ENCODE peak calls at places on chromosomes 3 and 15, in ten cellular contexts. One of them, this sample, is unnamed. For H3K36me3, the result is how much of the 10 kb centered on the place peaks cover.

GRCh38 chr3:23800731-23801130 is 5.0 kb upstream of the UBE2E1 start:
- DNase-seq in CD8-positive, alpha-beta T cell: no peak
- DNase-seq in sigmoid colon: no peak
- DNase-seq in heart left ventricle: no peak
- DNase-seq in ovary: no peak
- DNase-seq in cardiac muscle cell: no peak
- DNase-seq in uterus: no peak
- DNase-seq in mammary epithelial cell: no peak
- DNase-seq in breast epithelium: no peak
- DNase-seq in transverse colon: no peak
- DNase-seq in this sample: no peak

GRCh38 chr3:190481779-190482178 is 32.1 kb upstream of the TMEM207 start:
- DNase-seq in transverse colon: no peak
- DNase-seq in mammary epithelial cell: no peak
- DNase-seq in ovary: no peak
- DNase-seq in heart left ventricle: no peak
- DNase-seq in uterus: no peak
- DNase-seq in breast epithelium: no peak
- DNase-seq in sigmoid colon: no peak
- DNase-seq in CD8-positive, alpha-beta T cell: no peak
- DNase-seq in cardiac muscle cell: no peak
- DNase-seq in this sample: no peak

GRCh38 chr15:85707519-85708338 is 87.0 kb downstream of the KLHL25 start:
- DNase-seq in cardiac muscle cell: peak
- DNase-seq in transverse colon: no peak
- DNase-seq in CD8-positive, alpha-beta T cell: no peak
- DNase-seq in sigmoid colon: no peak
- DNase-seq in uterus: no peak
- DNase-seq in mammary epithelial cell: no peak
- DNase-seq in ovary: no peak
- DNase-seq in breast epithelium: no peak
- DNase-seq in heart left ventricle: no peak
- DNase-seq in this sample: no peak

GRCh38 chr15:47717036-47717611 is at the start of gene SEMA6D:
- DNase-seq in heart left ventricle: peak
- DNase-seq in uterus: peak
- DNase-seq in CD8-positive, alpha-beta T cell: no peak
- DNase-seq in transverse colon: peak
- DNase-seq in breast epithelium: peak
- DNase-seq in cardiac muscle cell: peak
- DNase-seq in ovary: peak
- DNase-seq in sigmoid colon: peak
- DNase-seq in mammary epithelial cell: peak
- DNase-seq in this sample: peak

GRCh38 chr3:66497982-66498671 is 2.7 kb downstream of the LRIG1 start:
- DNase-seq in mammary epithelial cell: no peak
- DNase-seq in breast epithelium: no peak
- DNase-seq in ovary: no peak
- DNase-seq in cardiac muscle cell: no peak
- DNase-seq in CD8-positive, alpha-beta T cell: no peak
- DNase-seq in sigmoid colon: no peak
- DNase-seq in uterus: no peak
- DNase-seq in transverse colon: no peak
- DNase-seq in heart left ventricle: no peak
- DNase-seq in this sample: no peak

GRCh38 chr15:59550520-59550919 is 61.1 kb upstream of the GCNT3 start:
- DNase-seq in cardiac muscle cell: no peak
- DNase-seq in mammary epithelial cell: no peak
- DNase-seq in sigmoid colon: peak
- DNase-seq in CD8-positive, alpha-beta T cell: no peak
- DNase-seq in transverse colon: no peak
- DNase-seq in breast epithelium: no peak
- DNase-seq in uterus: no peak
- DNase-seq in heart left ventricle: no peak
- DNase-seq in ovary: no peak
- DNase-seq in this sample: no peak

GRCh38 chr3:66041116-66041515 is 2.4 kb upstream of the MAGI1 start:
- DNase-seq in uterus: no peak
- DNase-seq in cardiac muscle cell: no peak
- DNase-seq in heart left ventricle: no peak
- DNase-seq in ovary: no peak
- DNase-seq in CD8-positive, alpha-beta T cell: no peak
- DNase-seq in sigmoid colon: no peak
- DNase-seq in transverse colon: no peak
- DNase-seq in breast epithelium: no peak
- DNase-seq in mammary epithelial cell: no peak
- DNase-seq in this sample: no peak

GRCh38 chr15:60326824-60327654 is 70.7 kb downstream of the ANXA2 start:
- DNase-seq in uterus: no peak
- DNase-seq in cardiac muscle cell: peak
- DNase-seq in transverse colon: no peak
- DNase-seq in sigmoid colon: no peak
- DNase-seq in breast epithelium: no peak
- DNase-seq in ovary: no peak
- DNase-seq in CD8-positive, alpha-beta T cell: peak
- DNase-seq in heart left ventricle: no peak
- DNase-seq in mammary epithelial cell: peak
- DNase-seq in this sample: peak

GRCh38 chr15:99124641-99125040 is 19.8 kb downstream of the SYNM start:
- DNase-seq in sigmoid colon: peak
- DNase-seq in ovary: no peak
- DNase-seq in breast epithelium: no peak
- DNase-seq in uterus: no peak
- DNase-seq in transverse colon: no peak
- DNase-seq in CD8-positive, alpha-beta T cell: no peak
- DNase-seq in cardiac muscle cell: no peak
- DNase-seq in mammary epithelial cell: no peak
- DNase-seq in heart left ventricle: no peak
- DNase-seq in this sample: no peak

GRCh38 chr15:52651868-52652267 is 27.3 kb downstream of the ATOSA start:
- DNase-seq in uterus: peak
- DNase-seq in sigmoid colon: peak
- DNase-seq in transverse colon: peak
- DNase-seq in breast epithelium: no peak
- DNase-seq in heart left ventricle: peak
- DNase-seq in CD8-positive, alpha-beta T cell: peak
- DNase-seq in cardiac muscle cell: peak
- DNase-seq in ovary: peak
- DNase-seq in mammary epithelial cell: peak
- DNase-seq in this sample: peak

GRCh38 chr3:29346828-29347227 is 66.0 kb downstream of the RBMS3 start:
- DNase-seq in heart left ventricle: no peak
- DNase-seq in ovary: no peak
- DNase-seq in sigmoid colon: no peak
- DNase-seq in mammary epithelial cell: no peak
- DNase-seq in transverse colon: no peak
- DNase-seq in uterus: no peak
- DNase-seq in CD8-positive, alpha-beta T cell: no peak
- DNase-seq in cardiac muscle cell: no peak
- DNase-seq in breast epithelium: no peak
- DNase-seq in this sample: no peak

GRCh38 chr3:37926611-37927010 is 64.0 kb upstream of the VILL start:
- DNase-seq in uterus: no peak
- DNase-seq in ovary: no peak
- DNase-seq in transverse colon: no peak
- DNase-seq in mammary epithelial cell: no peak
- DNase-seq in CD8-positive, alpha-beta T cell: no peak
- DNase-seq in sigmoid colon: no peak
- DNase-seq in breast epithelium: no peak
- DNase-seq in cardiac muscle cell: no peak
- DNase-seq in heart left ventricle: no peak
- DNase-seq in this sample: no peak

GRCh38 chr3:138923531-138923994 is 23.4 kb downstream of the FOXL2 start:
- DNase-seq in CD8-positive, alpha-beta T cell: peak
- DNase-seq in sigmoid colon: peak
- DNase-seq in cardiac muscle cell: peak
- DNase-seq in uterus: peak
- DNase-seq in heart left ventricle: peak
- DNase-seq in ovary: peak
- DNase-seq in mammary epithelial cell: peak
- DNase-seq in transverse colon: peak
- DNase-seq in breast epithelium: peak
- DNase-seq in this sample: peak

DNA sequence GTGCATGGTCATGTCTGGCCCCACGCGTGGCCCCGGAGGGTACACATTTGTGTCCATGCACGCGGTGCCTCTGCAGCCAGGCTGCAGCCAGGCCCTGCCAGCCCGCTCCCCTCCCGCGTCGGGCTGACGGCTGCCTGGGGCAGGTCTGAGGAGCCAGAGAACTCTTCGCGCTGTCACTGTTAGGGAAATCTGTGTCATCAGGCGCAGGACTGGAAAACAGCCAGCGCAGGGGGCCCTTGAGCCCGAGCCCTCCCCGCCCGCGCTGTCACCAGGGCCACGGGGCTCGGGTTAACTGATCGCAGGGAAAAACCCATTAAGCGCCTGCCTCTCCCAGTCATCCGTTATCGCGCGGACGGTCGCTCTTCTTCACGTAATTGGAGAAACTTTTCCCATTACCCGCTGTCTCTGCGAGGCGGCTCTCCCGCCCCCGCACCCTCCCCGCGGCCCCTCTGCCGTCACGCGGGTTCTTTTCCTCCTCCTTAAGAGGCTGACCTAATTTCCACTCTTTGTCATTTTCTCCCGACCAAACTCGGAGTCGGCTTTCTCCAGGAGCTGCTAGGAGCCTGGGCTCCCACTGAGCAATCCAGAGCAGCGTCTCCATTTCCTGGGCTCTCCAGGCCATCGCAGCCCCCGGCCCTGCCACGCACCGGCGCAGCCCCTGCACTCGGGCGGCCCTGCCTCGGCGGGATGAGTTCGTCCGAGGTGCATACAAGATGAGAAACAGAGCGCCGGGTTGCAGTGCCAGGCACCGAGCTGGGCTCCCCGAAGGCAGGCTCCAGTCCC is 57.5 kb upstream of the PRR23E start:
- DNase-seq in breast epithelium: no peak
- DNase-seq in heart left ventricle: peak
- DNase-seq in mammary epithelial cell: no peak
- DNase-seq in transverse colon: no peak
- DNase-seq in ovary: no peak
- DNase-seq in CD8-positive, alpha-beta T cell: no peak
- DNase-seq in sigmoid colon: no peak
- DNase-seq in uterus: peak
- DNase-seq in cardiac muscle cell: peak
- DNase-seq in this sample: peak
- H3K4me3 ChIP-seq in breast epithelium: peak
- H3K4me3 ChIP-seq in heart left ventricle: peak
- H3K4me3 ChIP-seq in mammary epithelial cell: no peak
- H3K4me3 ChIP-seq in transverse colon: peak
- H3K4me3 ChIP-seq in ovary: peak
- H3K4me3 ChIP-seq in CD8-positive, alpha-beta T cell: no peak
- H3K4me3 ChIP-seq in sigmoid colon: peak
- H3K4me3 ChIP-seq in uterus: peak
- H3K4me3 ChIP-seq in cardiac muscle cell: peak
- H3K4me3 ChIP-seq in this sample: peak

DNA sequence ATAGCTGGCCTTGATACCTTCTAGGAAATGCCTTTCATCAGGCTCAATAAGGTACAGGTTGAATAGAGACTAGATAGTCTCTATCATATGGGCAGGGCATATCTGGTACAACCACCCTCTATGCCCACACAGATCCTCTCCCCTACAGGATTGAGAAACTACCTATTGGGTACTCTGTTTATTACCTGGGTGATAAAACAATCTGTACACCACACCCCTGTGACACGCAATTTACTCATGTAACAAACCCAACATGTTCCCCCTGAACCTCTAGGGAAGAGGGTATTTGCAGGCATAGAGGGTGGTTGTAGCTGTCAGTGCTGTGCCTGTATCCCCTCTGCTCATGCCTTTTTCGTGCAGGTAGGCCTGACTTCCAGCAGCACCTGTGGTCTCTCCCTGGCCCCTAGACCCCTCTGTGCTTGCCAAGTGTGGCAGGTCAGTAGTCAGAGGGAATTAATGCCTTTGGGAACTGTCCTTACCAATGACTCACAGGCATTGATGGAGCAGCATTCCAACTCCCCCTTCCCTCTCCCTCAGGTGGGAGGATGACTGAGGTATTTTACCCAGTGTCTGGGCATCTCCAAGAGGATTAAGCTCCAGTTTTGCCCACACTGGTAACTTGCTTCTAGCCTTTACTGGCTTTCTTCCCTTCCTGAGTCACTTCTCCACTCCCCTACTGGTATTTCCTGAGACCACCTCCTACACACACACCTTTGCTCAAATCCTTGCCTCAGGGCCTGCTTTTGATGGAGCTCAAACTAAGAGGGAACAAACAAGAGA is 18.3 kb downstream of the CLSTN2 start:
- DNase-seq in uterus: no peak
- DNase-seq in ovary: no peak
- DNase-seq in heart left ventricle: no peak
- DNase-seq in mammary epithelial cell: peak
- DNase-seq in breast epithelium: no peak
- DNase-seq in CD8-positive, alpha-beta T cell: no peak
- DNase-seq in cardiac muscle cell: no peak
- DNase-seq in sigmoid colon: no peak
- DNase-seq in transverse colon: no peak
- DNase-seq in this sample: no peak
- H3K36me3 ChIP-seq in uterus: under half
- H3K36me3 ChIP-seq in ovary: under half
- H3K36me3 ChIP-seq in heart left ventricle: under half
- H3K36me3 ChIP-seq in mammary epithelial cell: under half
- H3K36me3 ChIP-seq in breast epithelium: under half
- H3K36me3 ChIP-seq in CD8-positive, alpha-beta T cell: under half
- H3K36me3 ChIP-seq in cardiac muscle cell: under half
- H3K36me3 ChIP-seq in sigmoid colon: under half
- H3K36me3 ChIP-seq in transverse colon: under half
- H3K36me3 ChIP-seq in this sample: under half

DNA sequence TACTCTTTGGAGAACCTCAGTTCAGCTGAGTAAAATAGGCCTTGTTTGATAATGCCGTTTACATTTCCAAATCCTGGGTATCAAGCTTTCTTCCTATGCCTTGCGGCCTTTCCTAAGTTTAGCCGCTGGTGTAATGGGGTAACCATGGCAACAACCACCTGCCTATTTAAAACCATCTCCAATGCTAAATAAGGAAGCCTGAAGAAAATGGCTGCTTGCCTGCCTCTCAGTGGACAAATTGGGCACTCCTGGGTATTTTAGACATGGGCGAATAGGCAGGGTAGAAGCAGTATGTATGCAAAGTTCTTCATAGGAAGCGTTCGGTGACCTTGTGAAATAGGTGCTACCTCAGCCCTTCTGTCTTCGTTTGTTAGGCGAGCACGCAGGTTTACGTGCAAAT is 122.7 kb downstream of the DGKG start:
- DNase-seq in breast epithelium: no peak
- DNase-seq in uterus: no peak
- DNase-seq in cardiac muscle cell: peak
- DNase-seq in transverse colon: no peak
- DNase-seq in CD8-positive, alpha-beta T cell: no peak
- DNase-seq in heart left ventricle: no peak
- DNase-seq in sigmoid colon: no peak
- DNase-seq in ovary: no peak
- DNase-seq in mammary epithelial cell: no peak
- DNase-seq in this sample: peak
- TF ChIP-seq CTCF in breast epithelium: no peak
- TF ChIP-seq CTCF in uterus: no peak
- TF ChIP-seq CTCF in cardiac muscle cell: no peak
- TF ChIP-seq CTCF in transverse colon: no peak
- TF ChIP-seq CTCF in CD8-positive, alpha-beta T cell: no peak
- TF ChIP-seq CTCF in heart left ventricle: no peak
- TF ChIP-seq CTCF in sigmoid colon: no peak
- TF ChIP-seq CTCF in ovary: no peak
- TF ChIP-seq CTCF in mammary epithelial cell: peak
- TF ChIP-seq CTCF in this sample: peak

GRCh38 chr3:113534365-113534764 is 2.0 kb downstream of the SIDT1 start:
- DNase-seq in breast epithelium: no peak
- DNase-seq in heart left ventricle: no peak
- DNase-seq in mammary epithelial cell: no peak
- DNase-seq in sigmoid colon: no peak
- DNase-seq in cardiac muscle cell: no peak
- DNase-seq in CD8-positive, alpha-beta T cell: peak
- DNase-seq in uterus: no peak
- DNase-seq in ovary: no peak
- DNase-seq in transverse colon: no peak
- DNase-seq in this sample: no peak
- H3K4me3 ChIP-seq in breast epithelium: no peak
- H3K4me3 ChIP-seq in heart left ventricle: no peak
- H3K4me3 ChIP-seq in mammary epithelial cell: no peak
- H3K4me3 ChIP-seq in sigmoid colon: no peak
- H3K4me3 ChIP-seq in cardiac muscle cell: no peak
- H3K4me3 ChIP-seq in CD8-positive, alpha-beta T cell: peak
- H3K4me3 ChIP-seq in uterus: no peak
- H3K4me3 ChIP-seq in ovary: no peak
- H3K4me3 ChIP-seq in transverse colon: peak
- H3K4me3 ChIP-seq in this sample: no peak